ENCODE peak calls at places on chromosomes 4 and X, in four cellular contexts. One of them, this sample, is unnamed.
A peak's percentile ranks its signal among the peaks of the same experiment; 100 is the strongest.

GRCh38 chr4:140266958-140267568 is 106.4 kb upstream of the SCOC start:
- DNase-seq in upper lobe of left lung: no peak
- DNase-seq in transverse colon: no peak
- DNase-seq in HCT116: no peak
- DNase-seq in this sample: no peak

GRCh38 chr4:106034205-106034604 is 138.9 kb downstream of the NPNT start:
- DNase-seq in transverse colon: no peak
- DNase-seq in upper lobe of left lung: no peak
- DNase-seq in HCT116: no peak
- DNase-seq in this sample: no peak

GRCh38 chrX:150363561-150364346 is 637 bp downstream of the MAMLD1 start:
- DNase-seq in transverse colon: peak; percentile 14
- DNase-seq in HCT116: no peak
- DNase-seq in upper lobe of left lung: no peak
- DNase-seq in this sample: no peak

GRCh38 chr4:7332216-7333023 is 102.3 kb downstream of the PSAPL1 start:
- DNase-seq in upper lobe of left lung: no peak
- DNase-seq in HCT116: no peak
- DNase-seq in transverse colon: peak; percentile 27
- DNase-seq in this sample: no peak

GRCh38 chr4:113837397-113837796 is 75.9 kb upstream of the CAMK2D start:
- DNase-seq in transverse colon: no peak
- DNase-seq in upper lobe of left lung: no peak
- DNase-seq in HCT116: no peak
- DNase-seq in this sample: no peak

GRCh38 chrX:15358533-15358932 is 23.2 kb upstream of the PIGA start:
- DNase-seq in HCT116: no peak
- DNase-seq in transverse colon: no peak
- DNase-seq in upper lobe of left lung: no peak
- DNase-seq in this sample: no peak

GRCh38 chr4:155392486-155393184 is 15.9 kb upstream of the MAP9 start:
- DNase-seq in HCT116: peak; percentile 61
- DNase-seq in upper lobe of left lung: no peak
- DNase-seq in transverse colon: no peak
- DNase-seq in this sample: no peak

GRCh38 chrX:40736170-40736505 is 796 bp upstream of the MED14 start:
- DNase-seq in upper lobe of left lung: no peak
- DNase-seq in transverse colon: no peak
- DNase-seq in HCT116: no peak
- DNase-seq in this sample: no peak

GRCh38 chr4:121696641-121697461 is at the start of gene ANXA5:
- DNase-seq in transverse colon: peak; percentile 91
- DNase-seq in upper lobe of left lung: peak; percentile 94
- DNase-seq in HCT116: peak; percentile 59
- DNase-seq in this sample: peak; percentile 84

GRCh38 chr4:168584321-168584771 is 87.5 kb downstream of the PALLD start:
- DNase-seq in transverse colon: no peak
- DNase-seq in HCT116: no peak
- DNase-seq in upper lobe of left lung: no peak
- DNase-seq in this sample: no peak

GRCh38 chrX:50780144-50780543 is 33.9 kb downstream of the SHROOM4 start:
- DNase-seq in transverse colon: no peak
- DNase-seq in upper lobe of left lung: no peak
- DNase-seq in HCT116: no peak
- DNase-seq in this sample: no peak

GRCh38 chrX:110759785-110760184 is 35.8 kb downstream of the CHRDL1 start:
- DNase-seq in HCT116: no peak
- DNase-seq in upper lobe of left lung: no peak
- DNase-seq in transverse colon: no peak
- DNase-seq in this sample: no peak

GRCh38 chrX:18676470-18676869 is 4.6 kb upstream of the RS1 start:
- DNase-seq in HCT116: no peak
- DNase-seq in transverse colon: no peak
- DNase-seq in upper lobe of left lung: no peak
- DNase-seq in this sample: no peak

GRCh38 chr4:159374749-159375535 is 272.1 kb downstream of the RAPGEF2 start:
- DNase-seq in upper lobe of left lung: no peak
- DNase-seq in HCT116: no peak
- DNase-seq in transverse colon: no peak
- DNase-seq in this sample: no peak

GRCh38 chrX:134764202-134764785 is 106.0 kb upstream of the PLAC1 start:
- DNase-seq in transverse colon: no peak
- DNase-seq in HCT116: peak; percentile 57
- DNase-seq in upper lobe of left lung: no peak
- DNase-seq in this sample: no peak

GRCh38 chrX:78329486-78329885 is 2.1 kb upstream of the CYSLTR1 start:
- DNase-seq in transverse colon: peak; percentile 14
- DNase-seq in upper lobe of left lung: no peak
- DNase-seq in HCT116: no peak
- DNase-seq in this sample: no peak

GRCh38 chrX:31333181-31333831 is 261.5 kb upstream of the FTHL17 start:
- DNase-seq in HCT116: no peak
- DNase-seq in transverse colon: no peak
- DNase-seq in upper lobe of left lung: no peak
- DNase-seq in this sample: no peak

GRCh38 chr4:5719329-5720055 is 8.5 kb downstream of the EVC start:
- DNase-seq in upper lobe of left lung: no peak
- DNase-seq in transverse colon: no peak
- DNase-seq in HCT116: no peak
- DNase-seq in this sample: no peak

GRCh38 chr4:128782076-128782715 is 27.3 kb upstream of the JADE1 start:
- DNase-seq in upper lobe of left lung: peak; percentile 27
- DNase-seq in HCT116: peak; percentile 18
- DNase-seq in transverse colon: peak; percentile 50
- DNase-seq in this sample: no peak

GRCh38 chr4:40909363-40909876 is 159.7 kb downstream of the NSUN7 start:
- DNase-seq in transverse colon: no peak
- DNase-seq in HCT116: peak; percentile 90
- DNase-seq in upper lobe of left lung: no peak
- DNase-seq in this sample: no peak

GRCh38 chr4:27132497-27132896 is 271.9 kb downstream of the STIM2 start:
- DNase-seq in HCT116: no peak
- DNase-seq in upper lobe of left lung: no peak
- DNase-seq in transverse colon: no peak
- DNase-seq in this sample: no peak

GRCh38 chr4:148998719-148999118 is 556.5 kb upstream of the NR3C2 start:
- DNase-seq in upper lobe of left lung: no peak
- DNase-seq in transverse colon: no peak
- DNase-seq in HCT116: peak; percentile 24
- DNase-seq in this sample: no peak

GRCh38 chrX:68415289-68415688 is 18.0 kb downstream of the OPHN1 start:
- DNase-seq in HCT116: no peak
- DNase-seq in upper lobe of left lung: peak; percentile 38
- DNase-seq in transverse colon: no peak
- DNase-seq in this sample: no peak

DNA sequence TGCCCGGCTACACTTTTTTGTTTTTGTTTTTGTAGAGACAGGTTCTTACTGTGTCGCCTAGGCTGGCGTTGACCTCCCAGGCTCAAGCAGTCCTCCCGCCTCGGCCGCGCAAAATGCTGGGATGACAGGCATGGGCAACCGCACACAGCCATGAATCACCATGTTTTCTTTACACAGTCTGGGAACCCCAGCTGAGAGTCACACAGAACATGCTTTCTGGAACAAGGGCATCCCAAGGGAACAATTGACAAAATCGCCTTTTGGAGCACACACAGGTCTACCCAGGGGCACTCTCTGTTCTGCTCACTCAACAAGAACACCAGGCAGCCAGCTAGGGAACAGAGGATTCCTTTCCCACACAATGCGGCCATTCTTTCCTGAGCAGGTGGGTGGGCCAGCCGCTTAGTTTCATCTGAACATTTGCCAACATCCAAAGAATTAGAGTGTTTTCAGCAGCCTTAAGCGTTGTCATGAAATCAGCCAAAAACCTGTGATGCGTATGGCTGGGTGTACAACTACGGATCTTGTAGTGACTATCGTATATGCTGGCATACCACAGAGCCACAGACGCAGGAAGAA is 15.7 kb downstream of the PRKX start:
- DNase-seq in HCT116: no peak
- DNase-seq in upper lobe of left lung: no peak
- DNase-seq in transverse colon: no peak
- DNase-seq in this sample: peak; percentile 81
- TF ChIP-seq POLR2AphosphoS5 in HCT116: no peak
- TF ChIP-seq POLR2AphosphoS5 in upper lobe of left lung: peak; percentile 33
- TF ChIP-seq POLR2AphosphoS5 in transverse colon: no peak
- TF ChIP-seq POLR2AphosphoS5 in this sample: peak; percentile 48

DNA sequence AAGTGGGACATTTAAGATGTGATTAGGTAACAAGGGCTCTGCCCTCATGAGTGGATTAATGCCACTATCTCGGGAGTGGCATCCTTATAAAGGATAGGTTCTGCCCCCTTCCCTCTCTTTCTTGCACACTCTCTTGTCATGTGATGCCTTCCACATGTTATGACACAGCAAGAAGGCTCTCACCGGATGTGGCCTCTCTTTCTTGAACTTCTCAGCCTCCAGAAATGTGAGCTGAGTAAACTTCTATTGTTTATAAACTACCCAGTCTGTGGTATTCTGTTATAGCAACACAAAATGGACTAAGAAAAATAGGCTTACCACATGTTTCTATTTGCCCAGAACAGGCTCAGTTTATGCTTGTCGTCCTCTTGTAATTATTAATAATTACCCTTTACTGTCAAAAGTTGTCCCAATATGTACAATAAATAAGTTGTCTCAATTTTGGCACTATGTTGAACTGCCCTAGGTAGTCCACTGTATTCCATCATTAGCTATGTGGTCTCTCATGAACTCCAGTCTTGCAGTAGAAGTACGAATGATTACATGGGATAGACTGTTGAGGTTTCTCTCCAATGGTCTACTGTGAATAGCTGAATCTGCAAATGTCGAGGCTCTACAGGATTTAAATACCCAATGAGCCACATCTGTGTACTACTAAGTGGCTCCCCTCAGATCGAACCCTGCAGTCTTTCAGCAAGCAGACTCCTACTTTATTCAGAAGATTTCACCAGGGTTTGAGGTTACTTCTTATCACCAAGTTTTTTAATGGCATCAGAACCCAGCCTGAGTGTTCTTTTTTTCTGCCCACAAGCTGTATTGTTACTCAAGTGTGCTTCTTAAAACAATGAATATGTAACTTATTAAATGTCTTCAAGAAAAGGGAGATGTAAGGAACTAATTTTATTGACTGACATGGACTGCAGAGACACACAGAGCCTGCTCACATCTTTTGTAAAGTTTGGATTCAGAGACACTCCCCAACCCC is 102.0 kb upstream of the LEF1 start:
- DNase-seq in upper lobe of left lung: no peak
- DNase-seq in transverse colon: no peak
- DNase-seq in HCT116: no peak
- DNase-seq in this sample: no peak
- H3K27ac ChIP-seq in upper lobe of left lung: no peak overlapping the region
- H3K27ac ChIP-seq in transverse colon: no peak overlapping the region
- H3K27ac ChIP-seq in HCT116: no peak overlapping the region
- H3K27ac ChIP-seq in this sample: no peak overlapping the region

GRCh38 chr4:76305971-76306881 is at the start of gene STBD1:
- DNase-seq in HCT116: peak; percentile 53
- DNase-seq in transverse colon: peak; percentile 89
- DNase-seq in upper lobe of left lung: peak; percentile 89
- DNase-seq in this sample: peak; percentile 60
- TF ChIP-seq CTCF in HCT116: no peak
- TF ChIP-seq CTCF in transverse colon: no peak
- TF ChIP-seq CTCF in upper lobe of left lung: no peak
- TF ChIP-seq CTCF in this sample: no peak

GRCh38 chr4:119894650-119895208 is 171.9 kb downstream of the MAD2L1 start:
- DNase-seq in HCT116: no peak
- DNase-seq in upper lobe of left lung: no peak
- DNase-seq in transverse colon: peak; percentile 7
- DNase-seq in this sample: no peak
- TF ChIP-seq POLR2AphosphoS5 in HCT116: no peak
- TF ChIP-seq POLR2AphosphoS5 in upper lobe of left lung: no peak
- TF ChIP-seq POLR2AphosphoS5 in transverse colon: no peak
- TF ChIP-seq POLR2AphosphoS5 in this sample: no peak

GRCh38 chr4:52869656-52870055 is 7.5 kb downstream of the RASL11B start:
- DNase-seq in upper lobe of left lung: no peak
- DNase-seq in HCT116: no peak
- DNase-seq in transverse colon: no peak
- DNase-seq in this sample: no peak
- H3K27ac ChIP-seq in upper lobe of left lung: no peak overlapping the region
- H3K27ac ChIP-seq in HCT116: no peak overlapping the region
- H3K27ac ChIP-seq in transverse colon: no peak overlapping the region
- H3K27ac ChIP-seq in this sample: no peak overlapping the region

DNA sequence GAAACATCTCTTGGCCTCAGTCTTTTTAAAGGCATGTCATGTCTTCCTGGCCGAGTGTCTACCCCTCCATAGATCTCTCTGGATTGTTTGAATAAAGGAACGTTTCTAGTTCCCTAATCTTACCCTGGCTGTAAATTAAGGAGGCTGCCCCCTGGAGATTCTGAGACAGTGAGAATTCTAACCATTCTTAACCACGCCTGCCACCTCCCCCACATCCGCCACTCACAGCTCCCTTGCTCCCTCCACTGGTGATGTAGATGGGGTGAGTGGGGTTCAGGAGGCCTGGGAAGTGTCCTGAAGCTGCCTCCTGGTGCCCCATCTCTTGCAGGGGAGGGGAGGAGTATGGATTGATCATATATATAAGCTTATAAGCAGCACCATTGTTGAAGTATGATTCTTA is 48.0 kb upstream of the TRIM2 start:
- DNase-seq in upper lobe of left lung: no peak
- DNase-seq in HCT116: no peak
- DNase-seq in transverse colon: no peak
- DNase-seq in this sample: no peak
- TF ChIP-seq CTCF in upper lobe of left lung: no peak
- TF ChIP-seq CTCF in HCT116: peak; percentile 41
- TF ChIP-seq CTCF in transverse colon: no peak
- TF ChIP-seq CTCF in this sample: no peak

DNA sequence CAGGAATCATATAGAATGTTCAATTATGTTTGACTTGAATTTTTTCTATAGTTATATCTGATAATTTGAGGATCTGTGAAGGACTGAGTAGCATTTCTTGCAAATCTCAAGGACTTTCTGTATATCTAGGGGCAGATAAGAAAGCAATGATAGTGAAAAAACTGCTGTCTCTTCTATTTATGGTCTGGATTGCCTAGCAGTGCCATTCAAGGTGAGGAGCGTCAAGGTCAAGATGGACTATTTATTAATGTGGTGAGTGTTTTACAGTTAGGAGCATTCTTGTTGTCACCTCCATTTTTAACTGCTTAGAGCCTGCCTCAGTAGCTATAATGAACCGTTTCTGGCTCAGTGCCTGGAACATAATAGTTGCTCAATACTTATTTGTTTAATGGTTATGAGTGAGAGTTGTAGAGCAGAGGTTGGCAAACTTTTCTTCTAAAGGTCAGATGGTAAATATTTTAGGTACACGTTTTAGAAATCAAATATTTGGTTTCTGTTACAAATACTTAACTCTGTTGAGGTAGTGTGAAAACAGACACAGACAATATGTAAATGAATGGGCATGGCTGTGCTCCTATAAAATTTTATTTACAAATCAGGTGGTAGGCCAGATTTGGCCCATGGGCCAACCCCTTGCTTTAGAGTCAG is 523.2 kb upstream of the IGFBP7 start:
- DNase-seq in HCT116: no peak
- DNase-seq in transverse colon: no peak
- DNase-seq in upper lobe of left lung: no peak
- DNase-seq in this sample: no peak
- TF ChIP-seq POLR2AphosphoS5 in HCT116: no peak
- TF ChIP-seq POLR2AphosphoS5 in transverse colon: no peak
- TF ChIP-seq POLR2AphosphoS5 in upper lobe of left lung: no peak
- TF ChIP-seq POLR2AphosphoS5 in this sample: no peak

GRCh38 chr4:84892950-84893349 is 73.5 kb downstream of the WDFY3 start:
- DNase-seq in upper lobe of left lung: no peak
- DNase-seq in HCT116: no peak
- DNase-seq in transverse colon: no peak
- DNase-seq in this sample: no peak
- H3K27ac ChIP-seq in upper lobe of left lung: no peak overlapping the region
- H3K27ac ChIP-seq in HCT116: no peak overlapping the region
- H3K27ac ChIP-seq in transverse colon: no peak overlapping the region
- H3K27ac ChIP-seq in this sample: no peak overlapping the region